ENCODE peak calls at places on chromosomes 6 and 20, in seven cellular contexts. One of them, this sample, is unnamed.

GRCh38 chr6:111793711-111794111 is 79.5 kb downstream of the FYN start:
- DNase-seq in IMR-90: no peak
- DNase-seq in CD8-positive, alpha-beta memory T cell: peak; percentile 38
- DNase-seq in esophagus squamous epithelium: no peak
- DNase-seq in T-helper 2 cell: no peak
- DNase-seq in choroid plexus epithelial cell: no peak
- DNase-seq in head of caudate nucleus: no peak
- DNase-seq in this sample: no peak

GRCh38 chr6:132399376-132400074 is 1.8 kb downstream of the MOXD1 start:
- DNase-seq in choroid plexus epithelial cell: peak; percentile 68
- DNase-seq in head of caudate nucleus: no peak
- DNase-seq in IMR-90: peak; percentile 85
- DNase-seq in esophagus squamous epithelium: no peak
- DNase-seq in T-helper 2 cell: no peak
- DNase-seq in CD8-positive, alpha-beta memory T cell: no peak
- DNase-seq in this sample: no peak

GRCh38 chr6:139732451-139732850 is 358.0 kb upstream of the CITED2 start:
- DNase-seq in T-helper 2 cell: no peak
- DNase-seq in head of caudate nucleus: no peak
- DNase-seq in CD8-positive, alpha-beta memory T cell: no peak
- DNase-seq in IMR-90: peak; percentile 78
- DNase-seq in esophagus squamous epithelium: no peak
- DNase-seq in choroid plexus epithelial cell: peak; percentile 85
- DNase-seq in this sample: no peak

GRCh38 chr20:61322151-61322860 is 70.2 kb downstream of the CDH4 start:
- DNase-seq in CD8-positive, alpha-beta memory T cell: no peak
- DNase-seq in esophagus squamous epithelium: no peak
- DNase-seq in IMR-90: no peak
- DNase-seq in choroid plexus epithelial cell: no peak
- DNase-seq in head of caudate nucleus: peak; percentile 82
- DNase-seq in T-helper 2 cell: no peak
- DNase-seq in this sample: peak; percentile 55

GRCh38 chr6:90131614-90132423 is 164.8 kb downstream of the BACH2 start:
- DNase-seq in choroid plexus epithelial cell: peak; percentile 4
- DNase-seq in T-helper 2 cell: no peak
- DNase-seq in esophagus squamous epithelium: no peak
- DNase-seq in head of caudate nucleus: peak; percentile 37
- DNase-seq in CD8-positive, alpha-beta memory T cell: no peak
- DNase-seq in IMR-90: peak; percentile 63
- DNase-seq in this sample: peak; percentile 39

GRCh38 chr6:48973486-48973885 is 489.6 kb downstream of the MMUT start:
- DNase-seq in CD8-positive, alpha-beta memory T cell: no peak
- DNase-seq in choroid plexus epithelial cell: peak; percentile 60
- DNase-seq in esophagus squamous epithelium: no peak
- DNase-seq in T-helper 2 cell: no peak
- DNase-seq in IMR-90: peak; percentile 15
- DNase-seq in head of caudate nucleus: no peak
- DNase-seq in this sample: peak; percentile 25

GRCh38 chr6:36679043-36679821 is 718 bp downstream of the CDKN1A start:
- DNase-seq in head of caudate nucleus: peak; percentile 38
- DNase-seq in IMR-90: peak; percentile 63
- DNase-seq in esophagus squamous epithelium: no peak
- DNase-seq in choroid plexus epithelial cell: peak; percentile 32
- DNase-seq in CD8-positive, alpha-beta memory T cell: no peak
- DNase-seq in T-helper 2 cell: no peak
- DNase-seq in this sample: no peak

GRCh38 chr20:19964289-19965263 is 52.6 kb upstream of the NAA20 start:
- DNase-seq in head of caudate nucleus: no peak
- DNase-seq in IMR-90: peak; percentile 97
- DNase-seq in CD8-positive, alpha-beta memory T cell: no peak
- DNase-seq in choroid plexus epithelial cell: peak; percentile 95
- DNase-seq in T-helper 2 cell: no peak
- DNase-seq in esophagus squamous epithelium: no peak
- DNase-seq in this sample: no peak

GRCh38 chr6:3707751-3708412 is 43.6 kb downstream of the PXDC1 start:
- DNase-seq in esophagus squamous epithelium: no peak
- DNase-seq in IMR-90: no peak
- DNase-seq in head of caudate nucleus: no peak
- DNase-seq in T-helper 2 cell: no peak
- DNase-seq in choroid plexus epithelial cell: no peak
- DNase-seq in CD8-positive, alpha-beta memory T cell: no peak
- DNase-seq in this sample: no peak

GRCh38 chr20:51171141-51171540 is 148.2 kb upstream of the KCNG1 start:
- DNase-seq in choroid plexus epithelial cell: no peak
- DNase-seq in T-helper 2 cell: no peak
- DNase-seq in IMR-90: no peak
- DNase-seq in head of caudate nucleus: no peak
- DNase-seq in esophagus squamous epithelium: no peak
- DNase-seq in CD8-positive, alpha-beta memory T cell: no peak
- DNase-seq in this sample: no peak

GRCh38 chr20:64057628-64058498 is 5.1 kb upstream of the TCEA2 start:
- DNase-seq in CD8-positive, alpha-beta memory T cell: peak; percentile 70
- DNase-seq in IMR-90: peak; percentile 40
- DNase-seq in choroid plexus epithelial cell: peak; percentile 67
- DNase-seq in esophagus squamous epithelium: no peak
- DNase-seq in T-helper 2 cell: peak; percentile 73
- DNase-seq in head of caudate nucleus: peak; percentile 85
- DNase-seq in this sample: no peak

GRCh38 chr6:139533166-139533565 is 158.7 kb upstream of the CITED2 start:
- DNase-seq in esophagus squamous epithelium: no peak
- DNase-seq in choroid plexus epithelial cell: peak; percentile 67
- DNase-seq in T-helper 2 cell: no peak
- DNase-seq in CD8-positive, alpha-beta memory T cell: no peak
- DNase-seq in head of caudate nucleus: no peak
- DNase-seq in IMR-90: no peak
- DNase-seq in this sample: no peak

This sample was measured in putamen.